ENCODE peak calls at places on chromosomes 3 and 15, in eight cellular contexts. One of them, this sample, is unnamed.

GRCh38 chr15:55241895-55242294 is 45.2 kb upstream of the RSL24D1 start:
- DNase-seq in mammary epithelial cell: no peak
- DNase-seq in H9: no peak
- DNase-seq in HCT116: no peak
- DNase-seq in omental fat pad: no peak
- DNase-seq in nephron progenitor cell: no peak
- DNase-seq in endothelial cell: no peak
- DNase-seq in ovary: no peak
- DNase-seq in this sample: no peak

GRCh38 chr3:189602471-189602870 is 28.7 kb upstream of the TP63 start:
- DNase-seq in mammary epithelial cell: no peak
- DNase-seq in H9: no peak
- DNase-seq in HCT116: no peak
- DNase-seq in omental fat pad: no peak
- DNase-seq in nephron progenitor cell: no peak
- DNase-seq in endothelial cell: no peak
- DNase-seq in ovary: no peak
- DNase-seq in this sample: no peak

GRCh38 chr15:80402339-80402738 is 1.8 kb upstream of the ARNT2 start:
- DNase-seq in mammary epithelial cell: no peak
- DNase-seq in H9: no peak
- DNase-seq in HCT116: no peak
- DNase-seq in omental fat pad: no peak
- DNase-seq in nephron progenitor cell: no peak
- DNase-seq in endothelial cell: no peak
- DNase-seq in ovary: no peak
- DNase-seq in this sample: no peak

GRCh38 chr3:124256156-124256555 is 264.2 kb upstream of the ROPN1 start:
- DNase-seq in mammary epithelial cell: peak; percentile 30
- DNase-seq in H9: no peak
- DNase-seq in HCT116: no peak
- DNase-seq in omental fat pad: no peak
- DNase-seq in nephron progenitor cell: no peak
- DNase-seq in endothelial cell: no peak
- DNase-seq in ovary: no peak
- DNase-seq in this sample: no peak

GRCh38 chr3:71254658-71255057 is 328.9 kb downstream of the FOXP1 start:
- DNase-seq in mammary epithelial cell: no peak
- DNase-seq in H9: no peak
- DNase-seq in HCT116: no peak
- DNase-seq in omental fat pad: no peak
- DNase-seq in nephron progenitor cell: no peak
- DNase-seq in endothelial cell: no peak
- DNase-seq in ovary: no peak
- DNase-seq in this sample: no peak

GRCh38 chr3:23960649-23961048 is 15.6 kb downstream of the NR1D2 start:
- DNase-seq in mammary epithelial cell: no peak
- DNase-seq in H9: no peak
- DNase-seq in HCT116: no peak
- DNase-seq in omental fat pad: no peak
- DNase-seq in nephron progenitor cell: no peak
- DNase-seq in endothelial cell: no peak
- DNase-seq in ovary: no peak
- DNase-seq in this sample: no peak

GRCh38 chr15:90099868-90100854 is 2.1 kb downstream of the IDH2 start:
- DNase-seq in mammary epithelial cell: peak; percentile 56
- DNase-seq in H9: no peak
- DNase-seq in HCT116: no peak
- DNase-seq in omental fat pad: no peak
- DNase-seq in nephron progenitor cell: no peak
- DNase-seq in endothelial cell: no peak
- DNase-seq in ovary: peak; percentile 65
- DNase-seq in this sample: no peak

GRCh38 chr3:171854649-171855305 is 11.6 kb downstream of the TMEM212 start:
- DNase-seq in mammary epithelial cell: no peak
- DNase-seq in H9: no peak
- DNase-seq in HCT116: peak; percentile 13
- DNase-seq in omental fat pad: no peak
- DNase-seq in nephron progenitor cell: no peak
- DNase-seq in endothelial cell: no peak
- DNase-seq in ovary: no peak
- DNase-seq in this sample: no peak

GRCh38 chr3:88189361-88189810 is 39.6 kb downstream of the C3orf38 start:
- DNase-seq in mammary epithelial cell: no peak
- DNase-seq in H9: no peak
- DNase-seq in HCT116: no peak
- DNase-seq in omental fat pad: no peak
- DNase-seq in nephron progenitor cell: no peak
- DNase-seq in endothelial cell: no peak
- DNase-seq in ovary: no peak
- DNase-seq in this sample: no peak

GRCh38 chr3:81245043-81245442 is 516.4 kb downstream of the GBE1 start:
- DNase-seq in mammary epithelial cell: no peak
- DNase-seq in H9: no peak
- DNase-seq in HCT116: no peak
- DNase-seq in omental fat pad: no peak
- DNase-seq in nephron progenitor cell: no peak
- DNase-seq in endothelial cell: no peak
- DNase-seq in ovary: no peak
- DNase-seq in this sample: no peak

GRCh38 chr3:159187232-159187631 is 385.4 kb downstream of the MFSD1 start:
- DNase-seq in mammary epithelial cell: no peak
- DNase-seq in H9: no peak
- DNase-seq in HCT116: no peak
- DNase-seq in omental fat pad: no peak
- DNase-seq in nephron progenitor cell: no peak
- DNase-seq in endothelial cell: no peak
- DNase-seq in ovary: peak; percentile 53
- DNase-seq in this sample: no peak

GRCh38 chr3:66380200-66380932 is 120.5 kb downstream of the LRIG1 start:
- DNase-seq in mammary epithelial cell: no peak
- DNase-seq in H9: peak; percentile 20
- DNase-seq in HCT116: no peak
- DNase-seq in omental fat pad: no peak
- DNase-seq in nephron progenitor cell: no peak
- DNase-seq in endothelial cell: no peak
- DNase-seq in ovary: no peak
- DNase-seq in this sample: no peak

GRCh38 chr3:160185711-160186110 is 39.5 kb upstream of the C3orf80 start:
- DNase-seq in mammary epithelial cell: no peak
- DNase-seq in H9: no peak
- DNase-seq in HCT116: no peak
- DNase-seq in omental fat pad: no peak
- DNase-seq in nephron progenitor cell: no peak
- DNase-seq in endothelial cell: no peak
- DNase-seq in ovary: no peak
- DNase-seq in this sample: no peak

GRCh38 chr3:25532763-25533162 is 104.7 kb downstream of the RARB start:
- DNase-seq in mammary epithelial cell: no peak
- DNase-seq in H9: peak; percentile 53
- DNase-seq in HCT116: peak; percentile 26
- DNase-seq in omental fat pad: no peak
- DNase-seq in nephron progenitor cell: peak; percentile 12
- DNase-seq in endothelial cell: no peak
- DNase-seq in ovary: no peak
- DNase-seq in this sample: no peak

GRCh38 chr15:58053236-58054153 is 12.0 kb downstream of the ALDH1A2 start:
- DNase-seq in mammary epithelial cell: no peak
- DNase-seq in H9: no peak
- DNase-seq in HCT116: no peak
- DNase-seq in omental fat pad: no peak
- DNase-seq in nephron progenitor cell: no peak
- DNase-seq in endothelial cell: no peak
- DNase-seq in ovary: no peak
- DNase-seq in this sample: no peak

GRCh38 chr15:78024141-78024567 is 53.4 kb downstream of the TBC1D2B start:
- DNase-seq in mammary epithelial cell: no peak
- DNase-seq in H9: no peak
- DNase-seq in HCT116: no peak
- DNase-seq in omental fat pad: no peak
- DNase-seq in nephron progenitor cell: no peak
- DNase-seq in endothelial cell: no peak
- DNase-seq in ovary: peak; percentile 88
- DNase-seq in this sample: no peak

GRCh38 chr3:144652573-144652972 is 681.0 kb downstream of the DIPK2A start:
- DNase-seq in mammary epithelial cell: no peak
- DNase-seq in H9: no peak
- DNase-seq in HCT116: no peak
- DNase-seq in omental fat pad: no peak
- DNase-seq in nephron progenitor cell: no peak
- DNase-seq in endothelial cell: no peak
- DNase-seq in ovary: no peak
- DNase-seq in this sample: no peak

DNA sequence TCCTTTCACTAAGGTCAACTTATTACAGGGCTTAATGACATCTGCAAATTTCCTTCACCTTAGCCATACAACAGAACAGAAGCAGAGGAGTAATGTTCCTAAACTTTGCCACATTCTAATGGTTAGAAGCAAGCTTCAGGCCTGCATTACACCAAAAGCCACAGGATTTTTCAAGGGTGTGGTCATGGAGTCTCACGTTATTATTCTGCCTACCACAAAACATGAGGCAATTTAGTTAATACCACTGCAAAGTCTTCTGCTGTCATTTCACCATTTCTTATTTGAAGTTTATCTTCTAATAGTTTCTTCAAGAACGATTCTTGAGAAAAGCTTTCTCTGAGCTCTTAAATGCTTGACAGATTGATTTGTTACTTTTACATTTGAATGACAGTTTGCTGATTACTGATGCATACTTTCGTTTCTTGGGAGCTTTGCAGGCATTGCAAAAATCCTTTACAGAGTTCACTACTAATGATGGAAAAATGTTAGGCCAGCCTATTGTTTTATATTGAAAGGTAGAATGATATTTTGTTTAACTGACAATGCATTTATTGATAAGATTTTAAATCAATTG is 1257.1 kb downstream of the NSUN3 start:
- DNase-seq in mammary epithelial cell: no peak
- DNase-seq in H9: no peak
- DNase-seq in HCT116: no peak
- DNase-seq in omental fat pad: no peak
- DNase-seq in nephron progenitor cell: no peak
- DNase-seq in endothelial cell: no peak
- DNase-seq in ovary: no peak
- DNase-seq in this sample: no peak
- TF ChIP-seq CTCF in mammary epithelial cell: no peak
- TF ChIP-seq CTCF in H9: no peak
- TF ChIP-seq CTCF in HCT116: no peak
- TF ChIP-seq CTCF in omental fat pad: no peak
- TF ChIP-seq CTCF in nephron progenitor cell: no peak
- TF ChIP-seq CTCF in endothelial cell: no peak
- TF ChIP-seq CTCF in ovary: no peak
- TF ChIP-seq CTCF in this sample: no peak

DNA sequence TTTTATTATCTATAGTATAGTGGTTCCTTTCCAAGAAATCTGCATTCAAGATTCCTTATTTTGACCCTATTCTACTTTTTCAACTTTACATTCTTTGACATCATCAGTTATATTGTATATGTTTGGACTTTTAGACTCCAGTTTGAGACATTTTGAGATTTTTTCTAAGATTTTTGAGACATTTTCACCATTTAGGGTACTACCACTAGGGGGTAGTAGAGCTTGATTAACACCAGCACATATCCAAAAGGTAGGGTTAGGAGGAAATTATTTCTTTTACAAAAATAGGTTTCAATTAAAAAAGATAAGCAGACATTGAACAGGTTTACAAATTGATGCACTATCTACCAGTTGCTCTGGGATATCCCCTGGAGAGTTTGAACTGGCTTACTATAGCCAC is 262.5 kb downstream of the SCAPER start:
- DNase-seq in mammary epithelial cell: no peak
- DNase-seq in H9: no peak
- DNase-seq in HCT116: no peak
- DNase-seq in omental fat pad: no peak
- DNase-seq in nephron progenitor cell: no peak
- DNase-seq in endothelial cell: no peak
- DNase-seq in ovary: no peak
- DNase-seq in this sample: no peak
- TF ChIP-seq CTCF in mammary epithelial cell: peak; percentile 38
- TF ChIP-seq CTCF in H9: peak; percentile 67
- TF ChIP-seq CTCF in HCT116: peak; percentile 9
- TF ChIP-seq CTCF in omental fat pad: no peak
- TF ChIP-seq CTCF in nephron progenitor cell: peak; percentile 31
- TF ChIP-seq CTCF in endothelial cell: peak; percentile 62
- TF ChIP-seq CTCF in ovary: no peak
- TF ChIP-seq CTCF in this sample: no peak

DNA sequence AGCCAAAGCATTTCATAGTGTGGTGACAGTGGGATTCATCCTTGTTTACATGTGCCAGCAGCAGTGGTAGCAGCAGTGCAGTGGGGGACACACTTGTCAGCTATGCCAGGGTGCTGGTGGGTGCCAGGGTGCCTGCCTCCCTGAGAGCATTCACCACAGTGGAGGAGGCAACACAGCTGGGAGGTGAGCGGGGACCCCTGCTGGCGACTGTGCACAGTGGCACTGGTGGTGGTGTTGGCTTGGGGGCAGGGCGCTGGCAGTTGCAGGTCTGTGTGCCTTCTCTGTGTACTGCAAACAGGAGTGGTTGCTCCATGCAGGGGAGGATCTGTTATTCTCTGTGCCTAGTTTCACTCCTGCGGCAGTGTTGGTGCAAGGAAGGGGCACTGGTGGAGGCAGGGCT is 41.2 kb downstream of the CEP63 start:
- DNase-seq in mammary epithelial cell: peak; percentile 4
- DNase-seq in H9: peak; percentile 67
- DNase-seq in HCT116: no peak
- DNase-seq in omental fat pad: no peak
- DNase-seq in nephron progenitor cell: peak; percentile 8
- DNase-seq in endothelial cell: peak; percentile 38
- DNase-seq in ovary: no peak
- DNase-seq in this sample: no peak
- TF ChIP-seq CTCF in mammary epithelial cell: no peak
- TF ChIP-seq CTCF in H9: peak; percentile 71
- TF ChIP-seq CTCF in HCT116: no peak
- TF ChIP-seq CTCF in omental fat pad: no peak
- TF ChIP-seq CTCF in nephron progenitor cell: no peak
- TF ChIP-seq CTCF in endothelial cell: peak; percentile 55
- TF ChIP-seq CTCF in ovary: no peak
- TF ChIP-seq CTCF in this sample: no peak

GRCh38 chr3:126351771-126352475 is 5.3 kb downstream of the KLF15 start:
- DNase-seq in mammary epithelial cell: no peak
- DNase-seq in H9: no peak
- DNase-seq in HCT116: no peak
- DNase-seq in omental fat pad: no peak
- DNase-seq in nephron progenitor cell: no peak
- DNase-seq in endothelial cell: no peak
- DNase-seq in ovary: peak; percentile 39
- DNase-seq in this sample: peak; percentile 2
- TF ChIP-seq CTCF in mammary epithelial cell: peak; percentile 23
- TF ChIP-seq CTCF in H9: peak; percentile 33
- TF ChIP-seq CTCF in HCT116: no peak
- TF ChIP-seq CTCF in omental fat pad: no peak
- TF ChIP-seq CTCF in nephron progenitor cell: no peak
- TF ChIP-seq CTCF in endothelial cell: no peak
- TF ChIP-seq CTCF in ovary: no peak
- TF ChIP-seq CTCF in this sample: no peak